ENCODE peak calls at places on chromosomes 3 and 15, in four cellular contexts. J, S, O and Q are unnamed samples.

GRCh38 chr3:72482589-72483249 is 365.5 kb downstream of the SHQ1 start:
- DNase-seq in O (no peak), J (peak), S (peak), Q (peak)

GRCh38 chr3:193963808-193964516 is 172.0 kb upstream of the HES1 start:
- DNase-seq in S (no peak), O (no peak), J (no peak), Q (no peak)

GRCh38 chr15:96553006-96553405 is 222.5 kb downstream of the NR2F2 start:
- DNase-seq in J (no peak), S (no peak), O (no peak), Q (no peak)

GRCh38 chr3:184134746-184135148 is 411 bp upstream of the EIF2B5 start:
- DNase-seq in S (no peak), O (no peak), J (peak), Q (no peak)

GRCh38 chr3:100591411-100591810 is 18.0 kb upstream of the ADGRG7 start:
- DNase-seq in J (no peak), O (no peak), S (no peak), Q (no peak)

GRCh38 chr3:8509961-8510360 is 8.3 kb downstream of the LMCD1 start:
- DNase-seq in O (no peak), J (no peak), S (no peak), Q (no peak)

GRCh38 chr3:126025862-126026261 is 56.9 kb downstream of the ROPN1B start:
- DNase-seq in O (no peak), J (no peak), S (no peak), Q (no peak)

GRCh38 chr15:34337557-34338306 is at the start of gene SLC12A6:
- DNase-seq in J (peak), O (peak), S (peak), Q (peak)

GRCh38 chr3:51704511-51704950 is 2.3 kb upstream of the GRM2 start:
- DNase-seq in J (peak), S (no peak), O (no peak), Q (no peak)

GRCh38 chr3:28835751-28836150 is 445.1 kb upstream of the RBMS3 start:
- DNase-seq in S (peak), J (peak), O (no peak), Q (no peak)

GRCh38 chr3:61768284-61769012 is 207.1 kb downstream of the PTPRG start:
- DNase-seq in S (no peak), O (no peak), J (no peak), Q (no peak)

GRCh38 chr3:172530566-172530965 is 7.3 kb upstream of the TNFSF10 start:
- DNase-seq in J (no peak), O (peak), S (no peak), Q (no peak)

GRCh38 chr3:156615592-156616173 is 58.7 kb upstream of the TIPARP start:
- DNase-seq in O (no peak), J (no peak), S (no peak), Q (no peak)

GRCh38 chr3:88231207-88231606 is 81.4 kb downstream of the C3orf38 start:
- DNase-seq in J (no peak), S (no peak), O (no peak), Q (no peak)

GRCh38 chr3:26118165-26118564 is 328.3 kb downstream of the OXSM start:
- DNase-seq in J (no peak), O (no peak), S (no peak), Q (no peak)